ENCODE peak calls at places on chromosomes 5 and 9, in nine cellular contexts. One of them, this sample, is unnamed.

GRCh38 chr5:149414405-149415244 is 35.5 kb upstream of the IL17B start:
- DNase-seq in fibroblast of pulmonary artery: peak
- DNase-seq in AG04450: no peak
- DNase-seq in upper lobe of right lung: no peak
- DNase-seq in adrenal gland: no peak
- DNase-seq in neural crest cell: no peak
- DNase-seq in glutamatergic neuron: peak
- DNase-seq in CD8-positive, alpha-beta T cell: no peak
- DNase-seq in progenitor cell of endocrine pancreas: no peak
- DNase-seq in this sample: no peak

GRCh38 chr5:78537821-78538220 is 110.8 kb downstream of the LHFPL2 start:
- DNase-seq in fibroblast of pulmonary artery: peak
- DNase-seq in AG04450: no peak
- DNase-seq in upper lobe of right lung: no peak
- DNase-seq in adrenal gland: no peak
- DNase-seq in neural crest cell: no peak
- DNase-seq in glutamatergic neuron: no peak
- DNase-seq in CD8-positive, alpha-beta T cell: no peak
- DNase-seq in progenitor cell of endocrine pancreas: no peak
- DNase-seq in this sample: peak

GRCh38 chr9:93266521-93267001 is 82.6 kb downstream of the WNK2 start:
- DNase-seq in fibroblast of pulmonary artery: no peak
- DNase-seq in AG04450: no peak
- DNase-seq in upper lobe of right lung: no peak
- DNase-seq in adrenal gland: no peak
- DNase-seq in neural crest cell: no peak
- DNase-seq in glutamatergic neuron: no peak
- DNase-seq in CD8-positive, alpha-beta T cell: no peak
- DNase-seq in progenitor cell of endocrine pancreas: no peak
- DNase-seq in this sample: no peak

GRCh38 chr5:173969167-173970049 is 19.6 kb upstream of the C5orf47 start:
- DNase-seq in fibroblast of pulmonary artery: peak
- DNase-seq in AG04450: peak
- DNase-seq in upper lobe of right lung: no peak
- DNase-seq in adrenal gland: no peak
- DNase-seq in neural crest cell: no peak
- DNase-seq in glutamatergic neuron: no peak
- DNase-seq in CD8-positive, alpha-beta T cell: no peak
- DNase-seq in progenitor cell of endocrine pancreas: no peak
- DNase-seq in this sample: peak

GRCh38 chr9:19470981-19471650 is 62.3 kb downstream of the ACER2 start:
- DNase-seq in fibroblast of pulmonary artery: peak
- DNase-seq in AG04450: no peak
- DNase-seq in upper lobe of right lung: no peak
- DNase-seq in adrenal gland: no peak
- DNase-seq in neural crest cell: no peak
- DNase-seq in glutamatergic neuron: no peak
- DNase-seq in CD8-positive, alpha-beta T cell: no peak
- DNase-seq in progenitor cell of endocrine pancreas: no peak
- DNase-seq in this sample: no peak

GRCh38 chr5:98721231-98721928 is 52.1 kb upstream of the RGMB start:
- DNase-seq in fibroblast of pulmonary artery: no peak
- DNase-seq in AG04450: no peak
- DNase-seq in upper lobe of right lung: no peak
- DNase-seq in adrenal gland: no peak
- DNase-seq in neural crest cell: no peak
- DNase-seq in glutamatergic neuron: no peak
- DNase-seq in CD8-positive, alpha-beta T cell: no peak
- DNase-seq in progenitor cell of endocrine pancreas: no peak
- DNase-seq in this sample: no peak

GRCh38 chr5:122498163-122498562 is 186.1 kb downstream of the SNCAIP start:
- DNase-seq in fibroblast of pulmonary artery: peak
- DNase-seq in AG04450: no peak
- DNase-seq in upper lobe of right lung: no peak
- DNase-seq in adrenal gland: no peak
- DNase-seq in neural crest cell: peak
- DNase-seq in glutamatergic neuron: peak
- DNase-seq in CD8-positive, alpha-beta T cell: no peak
- DNase-seq in progenitor cell of endocrine pancreas: no peak
- DNase-seq in this sample: no peak

GRCh38 chr9:92671323-92671722 is 1.4 kb upstream of the IPPK start:
- DNase-seq in fibroblast of pulmonary artery: peak
- DNase-seq in AG04450: peak
- DNase-seq in upper lobe of right lung: peak
- DNase-seq in adrenal gland: peak
- DNase-seq in neural crest cell: no peak
- DNase-seq in glutamatergic neuron: no peak
- DNase-seq in CD8-positive, alpha-beta T cell: no peak
- DNase-seq in progenitor cell of endocrine pancreas: no peak
- DNase-seq in this sample: peak

GRCh38 chr5:99105216-99105615 is 176.4 kb upstream of the CHD1 start:
- DNase-seq in fibroblast of pulmonary artery: peak
- DNase-seq in AG04450: no peak
- DNase-seq in upper lobe of right lung: no peak
- DNase-seq in adrenal gland: no peak
- DNase-seq in neural crest cell: no peak
- DNase-seq in glutamatergic neuron: no peak
- DNase-seq in CD8-positive, alpha-beta T cell: no peak
- DNase-seq in progenitor cell of endocrine pancreas: no peak
- DNase-seq in this sample: peak

GRCh38 chr9:35566417-35566816 is 38.6 kb upstream of the TESK1 start:
- DNase-seq in fibroblast of pulmonary artery: no peak
- DNase-seq in AG04450: no peak
- DNase-seq in upper lobe of right lung: no peak
- DNase-seq in adrenal gland: no peak
- DNase-seq in neural crest cell: no peak
- DNase-seq in glutamatergic neuron: no peak
- DNase-seq in CD8-positive, alpha-beta T cell: no peak
- DNase-seq in progenitor cell of endocrine pancreas: no peak
- DNase-seq in this sample: no peak

GRCh38 chr5:166845044-166845443 is 1446.4 kb upstream of the WWC1 start:
- DNase-seq in fibroblast of pulmonary artery: peak
- DNase-seq in AG04450: no peak
- DNase-seq in upper lobe of right lung: no peak
- DNase-seq in adrenal gland: no peak
- DNase-seq in neural crest cell: peak
- DNase-seq in glutamatergic neuron: no peak
- DNase-seq in CD8-positive, alpha-beta T cell: no peak
- DNase-seq in progenitor cell of endocrine pancreas: peak
- DNase-seq in this sample: peak

GRCh38 chr5:81687292-81687691 is 63.6 kb downstream of the SSBP2 start:
- DNase-seq in fibroblast of pulmonary artery: no peak
- DNase-seq in AG04450: no peak
- DNase-seq in upper lobe of right lung: no peak
- DNase-seq in adrenal gland: no peak
- DNase-seq in neural crest cell: no peak
- DNase-seq in glutamatergic neuron: no peak
- DNase-seq in CD8-positive, alpha-beta T cell: no peak
- DNase-seq in progenitor cell of endocrine pancreas: no peak
- DNase-seq in this sample: no peak

GRCh38 chr9:93896093-93896492 is 59.1 kb downstream of the BARX1 start:
- DNase-seq in fibroblast of pulmonary artery: no peak
- DNase-seq in AG04450: no peak
- DNase-seq in upper lobe of right lung: peak
- DNase-seq in adrenal gland: no peak
- DNase-seq in neural crest cell: no peak
- DNase-seq in glutamatergic neuron: no peak
- DNase-seq in CD8-positive, alpha-beta T cell: no peak
- DNase-seq in progenitor cell of endocrine pancreas: peak
- DNase-seq in this sample: no peak

GRCh38 chr9:85931495-85931894 is 9.5 kb upstream of the NAA35 start:
- DNase-seq in fibroblast of pulmonary artery: no peak
- DNase-seq in AG04450: no peak
- DNase-seq in upper lobe of right lung: no peak
- DNase-seq in adrenal gland: no peak
- DNase-seq in neural crest cell: no peak
- DNase-seq in glutamatergic neuron: no peak
- DNase-seq in CD8-positive, alpha-beta T cell: no peak
- DNase-seq in progenitor cell of endocrine pancreas: no peak
- DNase-seq in this sample: no peak

GRCh38 chr5:54415896-54416640 is 39.4 kb upstream of the HSPB3 start:
- DNase-seq in fibroblast of pulmonary artery: no peak
- DNase-seq in AG04450: no peak
- DNase-seq in upper lobe of right lung: no peak
- DNase-seq in adrenal gland: no peak
- DNase-seq in neural crest cell: no peak
- DNase-seq in glutamatergic neuron: no peak
- DNase-seq in CD8-positive, alpha-beta T cell: no peak
- DNase-seq in progenitor cell of endocrine pancreas: no peak
- DNase-seq in this sample: peak

GRCh38 chr9:128882677-128883590 is 1.0 kb downstream of the LRRC8A start:
- DNase-seq in fibroblast of pulmonary artery: peak
- DNase-seq in AG04450: no peak
- DNase-seq in upper lobe of right lung: no peak
- DNase-seq in adrenal gland: peak
- DNase-seq in neural crest cell: no peak
- DNase-seq in glutamatergic neuron: peak
- DNase-seq in CD8-positive, alpha-beta T cell: no peak
- DNase-seq in progenitor cell of endocrine pancreas: no peak
- DNase-seq in this sample: no peak

GRCh38 chr5:128446-128845 is 36.5 kb downstream of the PLEKHG4B start:
- DNase-seq in fibroblast of pulmonary artery: no peak
- DNase-seq in AG04450: no peak
- DNase-seq in upper lobe of right lung: no peak
- DNase-seq in adrenal gland: no peak
- DNase-seq in neural crest cell: no peak
- DNase-seq in glutamatergic neuron: no peak
- DNase-seq in CD8-positive, alpha-beta T cell: no peak
- DNase-seq in progenitor cell of endocrine pancreas: no peak
- DNase-seq in this sample: no peak

GRCh38 chr5:71653119-71653518 is 66.0 kb upstream of the CARTPT start:
- DNase-seq in fibroblast of pulmonary artery: peak
- DNase-seq in AG04450: no peak
- DNase-seq in upper lobe of right lung: no peak
- DNase-seq in adrenal gland: no peak
- DNase-seq in neural crest cell: no peak
- DNase-seq in glutamatergic neuron: no peak
- DNase-seq in CD8-positive, alpha-beta T cell: no peak
- DNase-seq in progenitor cell of endocrine pancreas: no peak
- DNase-seq in this sample: no peak

GRCh38 chr5:174363934-174364333 is 318.4 kb downstream of the NSG2 start:
- DNase-seq in fibroblast of pulmonary artery: no peak
- DNase-seq in AG04450: no peak
- DNase-seq in upper lobe of right lung: no peak
- DNase-seq in adrenal gland: no peak
- DNase-seq in neural crest cell: no peak
- DNase-seq in glutamatergic neuron: no peak
- DNase-seq in CD8-positive, alpha-beta T cell: no peak
- DNase-seq in progenitor cell of endocrine pancreas: no peak
- DNase-seq in this sample: no peak

GRCh38 chr9:75974006-75974766 is 83.7 kb downstream of the PCSK5 start:
- DNase-seq in fibroblast of pulmonary artery: no peak
- DNase-seq in AG04450: no peak
- DNase-seq in upper lobe of right lung: no peak
- DNase-seq in adrenal gland: no peak
- DNase-seq in neural crest cell: no peak
- DNase-seq in glutamatergic neuron: no peak
- DNase-seq in CD8-positive, alpha-beta T cell: no peak
- DNase-seq in progenitor cell of endocrine pancreas: no peak
- DNase-seq in this sample: no peak

GRCh38 chr9:75983320-75983719 is 92.8 kb downstream of the PCSK5 start:
- DNase-seq in fibroblast of pulmonary artery: no peak
- DNase-seq in AG04450: no peak
- DNase-seq in upper lobe of right lung: no peak
- DNase-seq in adrenal gland: no peak
- DNase-seq in neural crest cell: no peak
- DNase-seq in glutamatergic neuron: no peak
- DNase-seq in CD8-positive, alpha-beta T cell: no peak
- DNase-seq in progenitor cell of endocrine pancreas: no peak
- DNase-seq in this sample: no peak

GRCh38 chr9:75976549-75976948 is 86.1 kb downstream of the PCSK5 start:
- DNase-seq in fibroblast of pulmonary artery: no peak
- DNase-seq in AG04450: no peak
- DNase-seq in upper lobe of right lung: no peak
- DNase-seq in adrenal gland: no peak
- DNase-seq in neural crest cell: no peak
- DNase-seq in glutamatergic neuron: no peak
- DNase-seq in CD8-positive, alpha-beta T cell: no peak
- DNase-seq in progenitor cell of endocrine pancreas: no peak
- DNase-seq in this sample: no peak

DNA sequence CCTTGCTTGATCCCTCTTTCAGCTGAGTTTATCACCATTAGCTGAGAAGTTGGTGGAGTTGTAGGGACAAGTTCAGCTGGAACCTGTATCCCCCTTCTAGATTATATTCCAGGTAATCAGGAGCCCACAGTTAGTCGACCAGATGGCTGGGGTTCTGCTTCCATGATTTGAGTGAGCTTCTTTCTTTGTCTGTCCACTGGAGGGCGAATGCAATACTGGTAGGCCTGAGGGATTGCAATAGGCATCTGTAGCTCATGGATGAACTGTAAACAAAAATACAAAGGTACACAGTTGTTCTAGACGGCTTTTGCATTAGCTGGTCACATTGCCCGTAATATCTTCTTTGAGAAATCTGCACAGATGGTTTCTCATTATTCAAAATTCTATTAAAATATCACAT is 88.9 kb downstream of the PCSK5 start:
- DNase-seq in fibroblast of pulmonary artery: peak
- DNase-seq in AG04450: no peak
- DNase-seq in upper lobe of right lung: no peak
- DNase-seq in adrenal gland: no peak
- DNase-seq in neural crest cell: no peak
- DNase-seq in glutamatergic neuron: no peak
- DNase-seq in CD8-positive, alpha-beta T cell: no peak
- DNase-seq in progenitor cell of endocrine pancreas: no peak
- DNase-seq in this sample: peak
- TF ChIP-seq CTCF in fibroblast of pulmonary artery: peak
- TF ChIP-seq CTCF in AG04450: peak
- TF ChIP-seq CTCF in upper lobe of right lung: peak
- TF ChIP-seq CTCF in adrenal gland: no peak
- TF ChIP-seq CTCF in neural crest cell: peak
- TF ChIP-seq CTCF in glutamatergic neuron: peak
- TF ChIP-seq CTCF in CD8-positive, alpha-beta T cell: no peak
- TF ChIP-seq CTCF in progenitor cell of endocrine pancreas: peak
- TF ChIP-seq CTCF in this sample: no peak

GRCh38 chr5:37774912-37775483 is 64.8 kb downstream of the GDNF start:
- DNase-seq in fibroblast of pulmonary artery: no peak
- DNase-seq in AG04450: no peak
- DNase-seq in upper lobe of right lung: no peak
- DNase-seq in adrenal gland: no peak
- DNase-seq in neural crest cell: no peak
- DNase-seq in glutamatergic neuron: no peak
- DNase-seq in CD8-positive, alpha-beta T cell: no peak
- DNase-seq in progenitor cell of endocrine pancreas: no peak
- DNase-seq in this sample: peak
- TF ChIP-seq CTCF in fibroblast of pulmonary artery: peak
- TF ChIP-seq CTCF in AG04450: peak
- TF ChIP-seq CTCF in upper lobe of right lung: peak
- TF ChIP-seq CTCF in adrenal gland: peak
- TF ChIP-seq CTCF in neural crest cell: peak
- TF ChIP-seq CTCF in glutamatergic neuron: peak
- TF ChIP-seq CTCF in CD8-positive, alpha-beta T cell: peak
- TF ChIP-seq CTCF in progenitor cell of endocrine pancreas: peak
- TF ChIP-seq CTCF in this sample: peak

GRCh38 chr9:123102380-123103113 is 69.1 kb downstream of the GPR21 start:
- DNase-seq in fibroblast of pulmonary artery: no peak
- DNase-seq in AG04450: peak
- DNase-seq in upper lobe of right lung: no peak
- DNase-seq in adrenal gland: no peak
- DNase-seq in neural crest cell: no peak
- DNase-seq in glutamatergic neuron: no peak
- DNase-seq in CD8-positive, alpha-beta T cell: no peak
- DNase-seq in progenitor cell of endocrine pancreas: no peak
- DNase-seq in this sample: peak
- TF ChIP-seq CTCF in fibroblast of pulmonary artery: peak
- TF ChIP-seq CTCF in AG04450: peak
- TF ChIP-seq CTCF in upper lobe of right lung: peak
- TF ChIP-seq CTCF in adrenal gland: no peak
- TF ChIP-seq CTCF in neural crest cell: no peak
- TF ChIP-seq CTCF in glutamatergic neuron: no peak
- TF ChIP-seq CTCF in CD8-positive, alpha-beta T cell: no peak
- TF ChIP-seq CTCF in progenitor cell of endocrine pancreas: peak
- TF ChIP-seq CTCF in this sample: peak

GRCh38 chr9:89923961-89924504 is 319.2 kb downstream of the GADD45G start:
- DNase-seq in fibroblast of pulmonary artery: no peak
- DNase-seq in AG04450: no peak
- DNase-seq in upper lobe of right lung: no peak
- DNase-seq in adrenal gland: peak
- DNase-seq in neural crest cell: no peak
- DNase-seq in glutamatergic neuron: no peak
- DNase-seq in CD8-positive, alpha-beta T cell: no peak
- DNase-seq in progenitor cell of endocrine pancreas: no peak
- DNase-seq in this sample: peak
- TF ChIP-seq CTCF in fibroblast of pulmonary artery: no peak
- TF ChIP-seq CTCF in AG04450: no peak
- TF ChIP-seq CTCF in upper lobe of right lung: peak
- TF ChIP-seq CTCF in adrenal gland: no peak
- TF ChIP-seq CTCF in neural crest cell: peak
- TF ChIP-seq CTCF in glutamatergic neuron: no peak
- TF ChIP-seq CTCF in CD8-positive, alpha-beta T cell: no peak
- TF ChIP-seq CTCF in progenitor cell of endocrine pancreas: peak
- TF ChIP-seq CTCF in this sample: no peak

This sample was measured in MCF 10A.